ENCODE peak calls at places on chromosomes 5 and 9, in seven cellular contexts. G is NCI-H2171; I is cardiac fibroblast; J is WTC11; Y is activated effector memory CD4-positive, alpha-beta T cell treated with anti-CD3 and anti-CD28 coated beads, Interleukin-2, amount 50 U/mL, for 16 hours; R is activated CD8-positive, alpha-beta memory T cell treated with anti-CD3 and anti-CD28 coated beads, Interleukin-2, amount 10 ng/mL, durations not matched to agents 7 days and 5 days; V is foreskin keratinocyte. M is an unnamed sample.
A peak's percentile ranks its signal among the peaks of the same experiment; 100 is the strongest.

GRCh38 chr5:147887026-147887627 is 8.6 kb downstream of the SCGB3A2 start:
- DNase-seq in G (peak; percentile 24), I (peak; percentile 75), J (no peak), Y (no peak), R (no peak), V (no peak), M (peak; percentile 16)

GRCh38 chr9:136429075-136429628 is 10.5 kb downstream of the INPP5E start:
- DNase-seq in G (no peak), I (no peak), J (no peak), Y (no peak), R (no peak), V (no peak), M (no peak)

GRCh38 chr9:20512106-20512505 is 110.2 kb downstream of the MLLT3 start:
- DNase-seq in G (no peak), I (peak; percentile 68), J (no peak), Y (no peak), R (no peak), V (peak; percentile 21), M (peak; percentile 70)

GRCh38 chr5:38099205-38100144 is 158.9 kb upstream of the EGFLAM start:
- DNase-seq in G (no peak), I (no peak), J (no peak), Y (no peak), R (no peak), V (no peak), M (no peak)

GRCh38 chr5:57683036-57683600 is 200.5 kb upstream of the ACTBL2 start:
- DNase-seq in G (no peak), I (peak; percentile 27), J (no peak), Y (no peak), R (no peak), V (no peak), M (no peak)

GRCh38 chr5:45295231-45295630 is 400.9 kb downstream of the HCN1 start:
- DNase-seq in G (no peak), I (no peak), J (no peak), Y (no peak), R (no peak), V (no peak), M (no peak)

GRCh38 chr9:130285271-130285670 is 19.7 kb downstream of the HMCN2 start:
- DNase-seq in G (no peak), I (no peak), J (no peak), Y (no peak), R (no peak), V (no peak), M (no peak)

GRCh38 chr5:43243270-43243669 is 51.2 kb downstream of the NIM1K start:
- DNase-seq in G (no peak), I (no peak), J (no peak), Y (no peak), R (no peak), V (no peak), M (no peak)

GRCh38 chr9:110224583-110224982 is 16.6 kb upstream of the C9orf152 start:
- DNase-seq in G (no peak), I (no peak), J (no peak), Y (no peak), R (no peak), V (no peak), M (no peak)

GRCh38 chr5:73393606-73394489 is 54.7 kb downstream of the FOXD1 start:
- DNase-seq in G (peak; percentile 11), I (no peak), J (no peak), Y (no peak), R (no peak), V (no peak), M (no peak)

GRCh38 chr5:176927562-176927961 is 28.4 kb upstream of the HK3 start:
- DNase-seq in G (no peak), I (peak; percentile 4), J (no peak), Y (no peak), R (no peak), V (no peak), M (peak; percentile 17)

GRCh38 chr9:137229903-137230719 is 590 bp upstream of the SLC34A3 start:
- DNase-seq in G (no peak), I (no peak), J (no peak), Y (no peak), R (no peak), V (no peak), M (no peak)

GRCh38 chr5:56669534-56670483 is 145.5 kb upstream of the MAP3K1 start:
- DNase-seq in G (peak; percentile 33), I (peak; percentile 17), J (peak; percentile 38), Y (peak; percentile 71), R (peak; percentile 74), V (no peak), M (peak; percentile 14)

GRCh38 chr9:98970532-98971041 is 26.9 kb downstream of the COL15A1 start:
- DNase-seq in G (no peak), I (no peak), J (no peak), Y (no peak), R (no peak), V (no peak), M (no peak)

GRCh38 chr9:96626912-96627311 is 7.3 kb upstream of the CDC14B start:
- DNase-seq in G (no peak), I (no peak), J (no peak), Y (no peak), R (no peak), V (no peak), M (no peak)

GRCh38 chr9:61667559-61668121 is 477.8 kb downstream of the SPATA31A7 start:
- DNase-seq in G (no peak), I (no peak), J (no peak), Y (peak; percentile 57), R (no peak), V (no peak), M (no peak)

GRCh38 chr5:103434057-103434456 is 128.5 kb downstream of the NUDT12 start:
- DNase-seq in G (no peak), I (no peak), J (peak; percentile 76), Y (no peak), R (no peak), V (no peak), M (no peak)

GRCh38 chr9:77673912-77674791 is 26.0 kb upstream of the GNA14 start:
- DNase-seq in G (no peak), I (peak; percentile 41), J (no peak), Y (no peak), R (no peak), V (no peak), M (no peak)

GRCh38 chr5:67146574-67146973 is 50.0 kb downstream of the CD180 start:
- DNase-seq in G (no peak), I (no peak), J (no peak), Y (no peak), R (no peak), V (no peak), M (no peak)

GRCh38 chr9:123309611-123310010 is 41.2 kb upstream of the STRBP start:
- DNase-seq in G (no peak), I (peak; percentile 11), J (no peak), Y (no peak), R (no peak), V (no peak), M (no peak)